ENCODE peak calls at places on chromosomes 12 and 14, in four cellular contexts. M is H54, T is HTR-8/SVneo, D is nucleus accumbens. L is an unnamed sample.

GRCh38 chr12:91204416-91204815 is 21.8 kb upstream of the DCN start:
- DNase-seq in M (no peak), T (no peak), D (no peak), L (no peak)

GRCh38 chr14:73474952-73475351 is 15.8 kb upstream of the RIOX1 start:
- DNase-seq in M (no peak), T (no peak), D (no peak), L (no peak)

GRCh38 chr12:80958162-80958561 is 20.4 kb upstream of the LIN7A start:
- DNase-seq in M (no peak), T (no peak), D (no peak), L (no peak)

GRCh38 chr12:26987634-26988424 is 26.4 kb downstream of the TM7SF3 start:
- DNase-seq in M (no peak), T (no peak), D (no peak), L (no peak)

GRCh38 chr12:40827923-40828592 is 135.8 kb downstream of the CNTN1 start:
- DNase-seq in M (no peak), T (no peak), D (no peak), L (no peak)

GRCh38 chr14:34682787-34683321 is 31.5 kb downstream of the CFL2 start:
- DNase-seq in M (no peak), T (no peak), D (no peak), L (no peak)

GRCh38 chr12:86445361-86445760 is 189.2 kb upstream of the MGAT4C start:
- DNase-seq in M (no peak), T (no peak), D (no peak), L (no peak)

GRCh38 chr12:1929985-1930815 is 11.7 kb upstream of the CACNA2D4 start:
- DNase-seq in M (no peak), T (no peak), D (no peak), L (no peak)

GRCh38 chr12:127628655-127629054 is 638.3 kb upstream of the TMEM132C start:
- DNase-seq in M (peak), T (peak), D (no peak), L (no peak)

GRCh38 chr12:20345866-20346265 is 22.5 kb upstream of the PDE3A start:
- DNase-seq in M (no peak), T (no peak), D (no peak), L (no peak)